ENCODE peak calls at places on chromosomes 16 and 17, in nine cellular contexts. H is tibial nerve, Q is GM06990, X is HL-60, G is foreskin fibroblast, W is mucosa of descending colon, R is lung, P is tibial artery, J is AG04449. L is an unnamed sample.

GRCh38 chr16:77383606-77384187 is 51.1 kb downstream of the ADAMTS18 start:
- DNase-seq in H (no peak), Q (no peak), X (no peak), G (no peak), W (no peak), R (no peak), P (no peak), J (no peak), L (no peak)

GRCh38 chr16:52366997-52367396 is 179.9 kb downstream of the TOX3 start:
- DNase-seq in H (no peak), Q (no peak), X (no peak), G (no peak), W (no peak), R (no peak), P (no peak), J (no peak), L (no peak)

GRCh38 chr17:79989106-79989835 is 46.4 kb downstream of the TBC1D16 start:
- DNase-seq in H (no peak), Q (no peak), X (no peak), G (no peak), W (peak; percentile 36), R (no peak), P (no peak), J (no peak), L (no peak)

GRCh38 chr17:65191805-65192740 is 54.9 kb downstream of the RGS9 start:
- DNase-seq in H (no peak), Q (no peak), X (peak; percentile 54), G (peak; percentile 74), W (no peak), R (no peak), P (no peak), J (no peak), L (peak; percentile 58)

GRCh38 chr16:4263504-4264436 is 9.1 kb downstream of the TFAP4 start:
- DNase-seq in H (peak; percentile 85), Q (no peak), X (no peak), G (peak; percentile 98), W (peak; percentile 86), R (peak; percentile 54), P (no peak), J (no peak), L (peak; percentile 77)

GRCh38 chr16:24800586-24800985 is 45.2 kb upstream of the SLC5A11 start:
- DNase-seq in H (no peak), Q (no peak), X (no peak), G (no peak), W (no peak), R (no peak), P (no peak), J (no peak), L (peak; percentile 9)

GRCh38 chr17:49514374-49514738 is 19.3 kb downstream of the NGFR start:
- DNase-seq in H (no peak), Q (no peak), X (no peak), G (no peak), W (no peak), R (no peak), P (peak; percentile 64), J (no peak), L (no peak)

GRCh38 chr16:31081428-31082351 is 7.1 kb downstream of the PRSS53 start:
- DNase-seq in H (no peak), Q (no peak), X (no peak), G (no peak), W (no peak), R (no peak), P (no peak), J (no peak), L (no peak)

GRCh38 chr16:69417537-69418199 is 6.8 kb upstream of the CYB5B start:
- DNase-seq in H (no peak), Q (no peak), X (no peak), G (peak; percentile 61), W (no peak), R (no peak), P (no peak), J (no peak), L (peak; percentile 37)

GRCh38 chr17:54972406-54973138 is 4.0 kb downstream of the STXBP4 start:
- DNase-seq in H (no peak), Q (no peak), X (no peak), G (no peak), W (no peak), R (no peak), P (no peak), J (no peak), L (no peak)

GRCh38 chr17:7587420-7587786 is 2.5 kb downstream of the SOX15 start:
- DNase-seq in H (no peak), Q (no peak), X (no peak), G (peak; percentile 88), W (no peak), R (no peak), P (no peak), J (peak; percentile 86), L (peak; percentile 97)

GRCh38 chr16:11681526-11681925 is 13.3 kb downstream of the SNN start:
- DNase-seq in H (no peak), Q (peak; percentile 63), X (peak; percentile 81), G (no peak), W (no peak), R (no peak), P (no peak), J (no peak), L (no peak)

GRCh38 chr16:84356591-84357116 is 11.7 kb upstream of the ATP2C2 start:
- DNase-seq in H (no peak), Q (no peak), X (no peak), G (no peak), W (peak; percentile 3), R (no peak), P (no peak), J (no peak), L (no peak)

GRCh38 chr16:59905131-59905530 is 1171.0 kb upstream of the GOT2 start:
- DNase-seq in H (no peak), Q (no peak), X (no peak), G (no peak), W (no peak), R (no peak), P (no peak), J (no peak), L (no peak)

GRCh38 chr17:32494621-32495346 is 8.0 kb downstream of the CDK5R1 start:
- DNase-seq in H (no peak), Q (no peak), X (peak; percentile 61), G (no peak), W (peak; percentile 57), R (no peak), P (peak; percentile 66), J (no peak), L (no peak)

GRCh38 chr17:30458371-30458770 is 18.8 kb upstream of the GOSR1 start:
- DNase-seq in H (no peak), Q (no peak), X (no peak), G (no peak), W (no peak), R (no peak), P (no peak), J (no peak), L (no peak)

GRCh38 chr16:63695347-63695746 is 1426.5 kb downstream of the CDH11 start:
- DNase-seq in H (no peak), Q (no peak), X (no peak), G (no peak), W (no peak), R (no peak), P (no peak), J (no peak), L (no peak)

GRCh38 chr16:56277040-56277439 is 85.8 kb downstream of the GNAO1 start:
- DNase-seq in H (no peak), Q (no peak), X (no peak), G (no peak), W (no peak), R (no peak), P (peak; percentile 53), J (no peak), L (no peak)

GRCh38 chr16:27495191-27495590 is 54.5 kb downstream of the GTF3C1 start:
- DNase-seq in H (peak; percentile 71), Q (no peak), X (no peak), G (no peak), W (no peak), R (peak; percentile 42), P (no peak), J (peak; percentile 42), L (peak; percentile 88)

GRCh38 chr17:39270923-39271322 is 45.2 kb upstream of the STAC2 start:
- DNase-seq in H (no peak), Q (peak; percentile 9), X (no peak), G (peak; percentile 55), W (no peak), R (peak; percentile 32), P (no peak), J (peak; percentile 69), L (peak; percentile 61)
- TF ChIP-seq CTCF in H (peak; percentile 16), Q (peak; percentile 27), X (peak; percentile 16), G (peak; percentile 68), W (no peak), R (peak; percentile 8), P (peak; percentile 29), J (peak; percentile 56), L (peak; percentile 79)

GRCh38 chr17:78362671-78363070 is 2.8 kb upstream of the SOCS3 start:
- DNase-seq in H (no peak), Q (no peak), X (no peak), G (no peak), W (no peak), R (no peak), P (no peak), J (no peak), L (no peak)
- TF ChIP-seq CTCF in H (no peak), Q (no peak), X (no peak), G (peak; percentile 4), W (no peak), R (no peak), P (no peak), J (no peak), L (peak; percentile 60)

DNA sequence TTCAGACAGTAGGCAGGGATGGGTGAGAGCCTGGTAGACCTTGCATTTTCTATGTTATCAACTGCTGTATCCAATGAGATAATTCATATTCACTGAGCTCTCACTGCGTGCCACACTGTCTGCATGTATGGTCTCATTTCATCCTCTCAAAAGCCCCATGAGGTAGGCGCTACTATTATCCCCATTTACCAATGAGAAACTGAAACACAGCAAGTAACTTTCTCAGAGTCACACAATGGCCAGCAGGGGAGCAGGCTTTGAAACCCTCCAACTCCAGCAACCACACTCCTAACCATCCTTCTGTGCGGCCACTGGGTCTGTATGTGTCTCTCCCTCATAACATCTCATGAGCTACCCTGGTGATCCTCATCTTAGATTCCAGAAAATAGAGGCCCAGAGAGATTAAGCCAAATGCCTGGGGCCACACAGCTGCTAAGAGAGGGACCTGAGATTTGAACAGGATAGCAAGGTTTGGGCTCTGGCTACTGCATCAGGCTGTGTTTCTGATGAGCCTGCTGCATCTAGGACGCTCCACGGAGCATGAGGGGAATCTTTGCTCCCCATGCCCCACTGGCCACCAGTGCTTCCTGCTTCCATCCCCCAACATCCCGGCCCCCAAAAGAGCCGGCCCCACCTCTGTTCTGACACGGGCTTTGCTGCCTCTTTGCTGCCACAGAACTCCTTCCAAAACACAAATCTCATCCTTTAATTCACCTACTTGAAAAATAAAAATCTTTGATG is 3.2 kb downstream of the CCR7 start:
- DNase-seq in H (no peak), Q (peak; percentile 74), X (no peak), G (no peak), W (no peak), R (no peak), P (no peak), J (no peak), L (no peak)
- TF ChIP-seq CTCF in H (no peak), Q (peak; percentile 59), X (no peak), G (peak; percentile 11), W (no peak), R (no peak), P (no peak), J (peak; percentile 3), L (peak; percentile 64)

DNA sequence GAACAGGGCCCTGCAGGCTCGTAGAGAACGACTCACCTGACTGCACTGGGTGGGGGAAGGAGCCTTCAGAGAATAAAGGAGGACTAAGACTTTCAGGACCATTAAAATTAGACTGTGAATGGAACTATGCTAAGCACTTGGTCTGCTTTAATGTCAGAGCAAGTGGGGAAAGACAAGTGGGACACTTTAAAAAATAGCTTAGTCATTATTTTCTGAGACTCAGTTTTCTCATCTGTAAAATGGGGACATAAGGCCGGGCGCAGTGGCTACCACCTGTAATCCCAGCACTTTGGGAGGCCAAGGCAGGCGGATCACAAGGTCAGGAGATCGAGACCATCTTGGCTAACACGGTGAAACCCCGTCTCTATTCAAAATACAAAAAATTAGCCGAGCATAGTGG is 19.3 kb upstream of the BCO1 start:
- DNase-seq in H (no peak), Q (no peak), X (no peak), G (no peak), W (no peak), R (no peak), P (no peak), J (no peak), L (no peak)
- TF ChIP-seq CTCF in H (no peak), Q (no peak), X (no peak), G (no peak), W (no peak), R (no peak), P (no peak), J (no peak), L (no peak)